ENCODE peak calls at places on chromosomes 1 and 21, in six cellular contexts. H is NB4, W is K562, R is A549, U is HepG2, O is GM12878. D is an unnamed sample.
A peak's percentile ranks its signal among the peaks of the same experiment; 100 is the strongest.

GRCh38 chr1:119784127-119784781 is 15.5 kb upstream of the HMGCS2 start:
- DNase-seq in O (no peak), W (no peak), H (peak; percentile 89), U (no peak), R (no peak), D (no peak)

GRCh38 chr1:152873495-152873894 is 4.6 kb upstream of the SMCP start:
- DNase-seq in R (no peak), U (no peak), O (no peak), H (no peak), W (no peak), D (no peak)

GRCh38 chr1:96703186-96703585 is 18.4 kb upstream of the PTBP2 start:
- DNase-seq in R (no peak), H (no peak), O (no peak), U (no peak), W (no peak), D (peak; percentile 6)

GRCh38 chr1:156656779-156657160 is 14.9 kb downstream of the BCAN start:
- DNase-seq in R (no peak), H (no peak), U (no peak), O (no peak), W (no peak), D (no peak)

GRCh38 chr1:221724931-221725605 is 16.8 kb downstream of the DUSP10 start:
- DNase-seq in U (no peak), W (no peak), H (peak; percentile 78), O (no peak), R (no peak), D (no peak)

GRCh38 chr1:229759037-229759435 is 133.0 kb downstream of the URB2 start:
- DNase-seq in R (no peak), U (no peak), H (no peak), O (no peak), W (no peak), D (no peak)

GRCh38 chr1:236568285-236568894 is 35.9 kb downstream of the HEATR1 start:
- DNase-seq in H (no peak), O (no peak), U (no peak), W (no peak), R (no peak), D (no peak)

GRCh38 chr1:204074274-204075115 is 1.6 kb downstream of the SOX13 start:
- DNase-seq in H (no peak), U (peak; percentile 87), W (no peak), R (peak; percentile 65), O (no peak), D (peak; percentile 80)

GRCh38 chr1:21659099-21659923 is 9.8 kb downstream of the RAP1GAP start:
- DNase-seq in O (no peak), U (peak; percentile 58), H (peak; percentile 80), W (peak; percentile 100), R (peak; percentile 60), D (peak; percentile 70)

GRCh38 chr1:152502496-152503180 is 8.0 kb upstream of the LCE5A start:
- DNase-seq in R (peak; percentile 84), O (no peak), U (no peak), H (no peak), W (no peak), D (no peak)

GRCh38 chr21:35468991-35469390 is 419.9 kb upstream of the RUNX1 start:
- DNase-seq in U (no peak), W (no peak), H (no peak), O (no peak), R (no peak), D (no peak)

GRCh38 chr21:41957991-41958766 is 4.4 kb upstream of the C2CD2 start:
- DNase-seq in H (no peak), U (peak; percentile 80), R (peak; percentile 65), O (no peak), W (peak; percentile 67), D (peak; percentile 99)

DNA sequence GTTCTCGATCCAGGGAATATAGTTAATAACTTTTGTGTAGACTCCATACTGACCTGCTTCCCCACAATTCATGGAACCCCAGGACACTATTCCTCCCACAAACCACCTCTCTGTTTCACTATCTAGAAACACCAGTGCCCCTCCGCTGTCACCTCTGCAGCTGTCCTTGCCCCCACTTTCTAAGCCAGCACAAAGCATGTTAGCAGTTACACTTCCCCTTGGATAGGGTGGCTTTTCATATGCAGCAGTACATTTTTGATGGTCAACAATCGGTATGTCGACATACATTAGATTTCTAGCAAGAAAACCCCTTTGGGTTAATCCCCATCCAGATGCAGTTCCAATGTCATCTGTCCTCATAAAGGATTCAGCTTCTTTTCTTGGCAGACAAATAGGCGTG is 14.4 kb downstream of the TARDBP start:
- DNase-seq in W (no peak), R (no peak), O (no peak), H (no peak), U (no peak), D (no peak)
- TF ChIP-seq MYC in W (no peak), R (no peak), O (no peak), H (no peak), U (no peak), D (no peak)

GRCh38 chr1:58869638-58870297 is 85.9 kb upstream of the JUN start:
- DNase-seq in W (no peak), U (no peak), R (no peak), H (no peak), O (no peak), D (no peak)
- TF ChIP-seq POLR2A in W (no peak), U (no peak), R (no peak), H (no peak), O (no peak), D (no peak)

DNA sequence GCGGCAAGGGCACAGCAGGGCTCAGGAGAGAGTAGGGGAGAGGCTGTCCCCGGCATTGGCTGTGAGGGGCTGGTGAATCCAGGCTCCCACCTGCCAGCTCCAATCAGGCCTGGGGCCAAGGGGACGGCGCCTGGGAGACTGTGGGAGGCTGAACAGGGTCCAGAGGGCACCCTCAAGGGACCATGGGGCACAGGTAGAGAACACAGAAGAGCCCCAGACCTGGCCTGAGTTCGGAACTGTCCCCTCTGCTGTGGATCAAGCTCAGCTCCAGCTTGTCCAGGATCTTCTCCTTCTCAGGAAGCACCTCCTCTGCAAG is 67.0 kb downstream of the KCNAB2 start:
- DNase-seq in U (no peak), R (no peak), W (no peak), H (no peak), O (no peak), D (no peak)
- TF ChIP-seq MYC in U (no peak), R (no peak), W (no peak), H (no peak), O (no peak), D (no peak)

DNA sequence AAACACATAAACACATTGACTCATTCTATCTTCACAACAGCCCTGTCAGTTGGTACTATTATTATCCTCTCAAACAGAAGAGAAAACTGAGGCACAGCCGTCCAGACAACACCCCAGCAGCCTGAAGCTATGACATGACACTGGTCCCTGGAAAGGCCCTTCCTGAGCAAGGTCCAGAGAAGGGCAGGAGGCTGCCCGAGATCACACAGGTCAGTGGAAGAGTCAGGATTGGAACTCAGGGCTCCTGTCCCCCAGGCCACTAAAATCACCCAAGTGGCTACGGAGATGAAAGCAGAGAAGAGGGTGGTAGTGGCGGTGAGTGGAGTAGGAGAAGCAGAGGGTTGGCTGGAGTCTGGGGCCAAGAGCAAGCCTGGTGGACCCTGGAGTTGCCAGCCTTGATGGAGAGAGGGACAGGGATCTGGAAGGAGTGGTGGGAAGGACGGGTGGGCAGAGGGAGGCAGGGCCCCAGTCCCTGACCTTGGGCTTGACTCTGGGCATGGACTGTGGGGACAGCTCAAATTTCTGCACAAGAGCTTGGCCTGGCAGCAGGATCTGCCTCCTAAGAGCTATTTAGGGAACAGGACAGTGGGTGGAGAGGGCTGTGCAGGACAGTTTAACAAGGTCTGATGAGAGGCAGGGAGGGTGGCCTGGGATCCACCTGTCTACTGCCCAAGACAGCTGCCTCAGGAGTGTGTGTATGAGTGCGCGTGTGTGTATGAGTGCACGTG is 15.8 kb downstream of the MYOM3 start:
- DNase-seq in H (no peak), U (no peak), R (no peak), O (no peak), W (no peak), D (no peak)
- TF ChIP-seq POLR2A in H (no peak), U (no peak), R (no peak), O (no peak), W (no peak), D (no peak)

DNA sequence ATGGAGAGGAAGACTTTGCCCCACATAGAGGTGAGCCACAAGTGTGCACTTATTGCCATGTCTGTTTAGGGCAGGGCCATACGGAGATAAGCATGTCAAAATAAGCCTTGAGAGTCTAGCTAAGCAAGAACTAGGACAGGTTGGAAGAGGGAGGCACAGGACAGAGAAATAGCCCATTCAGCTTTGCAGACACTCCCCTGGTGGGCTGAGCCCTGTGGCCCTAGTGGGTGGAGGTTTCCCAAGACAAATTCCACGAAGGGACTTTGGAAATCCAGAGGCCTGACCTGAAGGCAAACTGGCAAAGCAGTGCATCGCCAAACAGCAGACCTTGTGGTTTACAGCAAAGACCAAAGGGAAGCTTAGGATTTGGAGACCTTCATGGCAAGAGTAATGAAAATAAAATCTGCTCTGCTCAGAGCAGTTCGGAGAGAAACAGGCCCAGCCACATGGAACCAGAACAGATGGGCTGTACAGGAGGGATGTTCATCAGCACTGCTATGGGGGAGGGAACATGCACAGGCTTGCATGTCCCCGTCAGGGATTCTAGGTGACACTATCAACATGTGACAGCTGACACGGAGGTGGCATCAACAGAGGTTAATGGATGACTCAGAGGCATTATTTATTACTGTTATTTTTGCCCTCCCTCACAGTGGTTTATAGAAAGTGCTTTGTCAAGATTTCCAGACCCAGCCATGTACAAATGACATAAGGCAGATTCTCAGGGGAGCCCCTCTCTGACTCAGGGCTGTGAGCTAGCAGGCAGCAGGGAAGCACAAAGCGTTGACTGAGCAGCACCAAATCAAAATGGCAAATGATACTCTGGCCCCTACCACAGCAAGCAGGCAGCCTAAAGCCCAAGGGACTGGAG is 90.1 kb upstream of the IRF2BP2 start:
- DNase-seq in H (peak; percentile 59), W (peak; percentile 85), U (no peak), O (peak; percentile 83), R (no peak), D (peak; percentile 19)
- TF ChIP-seq MYC in H (no peak), W (peak; percentile 54), U (no peak), O (no peak), R (no peak), D (no peak)

DNA sequence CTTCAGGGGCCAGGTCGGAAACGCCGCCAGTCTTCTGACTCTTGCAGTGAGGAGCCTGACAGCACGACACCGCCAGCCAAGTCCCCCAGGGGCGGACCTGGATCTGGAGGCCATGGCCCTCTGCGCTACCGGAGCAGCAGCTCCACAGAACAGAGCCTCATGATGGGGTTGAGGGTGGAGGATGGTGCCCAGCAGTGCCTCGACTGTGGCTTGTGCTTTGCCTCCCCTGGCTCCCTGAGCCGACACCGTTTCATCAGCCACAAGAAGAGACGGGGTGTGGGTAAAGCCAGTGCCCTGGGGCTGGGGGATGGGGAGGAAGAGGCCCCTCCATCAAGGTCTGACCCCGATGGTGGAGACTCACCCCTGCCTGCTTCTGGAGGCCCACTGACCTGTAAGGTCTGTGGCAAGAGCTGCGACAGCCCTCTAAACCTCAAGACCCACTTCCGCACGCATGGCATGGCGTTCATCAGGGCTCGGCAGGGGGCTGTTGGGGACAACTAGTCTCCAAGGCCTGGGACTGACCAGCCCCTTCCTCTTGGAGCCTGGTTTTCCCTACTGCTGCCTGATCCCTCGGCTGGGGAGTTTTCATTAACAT is 8.7 kb downstream of the ZNF687 start:
- DNase-seq in O (no peak), U (no peak), W (no peak), R (no peak), H (peak; percentile 61), D (no peak)
- TF ChIP-seq POLR2A in O (peak; percentile 71), U (no peak), W (peak; percentile 54), R (no peak), H (no peak), D (no peak)

D was measured in endothelial cell of umbilical vein.